ENCODE peak calls at places on chromosomes 13 and 19, in eight cellular contexts. D, Q, Z, A, J, S, C and O are unnamed samples.

GRCh38 chr13:108827637-108828036 is 198.2 kb downstream of the MYO16 start:
- DNase-seq in D (no peak), Q (no peak), Z (no peak), A (no peak), J (no peak), S (no peak), C (no peak), O (no peak)

GRCh38 chr19:41376241-41376997 is at the start of gene TMEM91:
- DNase-seq in D (no peak), Q (no peak), Z (peak), A (no peak), J (no peak), S (no peak), C (no peak), O (no peak)

GRCh38 chr19:15300533-15301194 is 31.7 kb downstream of the BRD4 start:
- DNase-seq in D (no peak), Q (peak), Z (no peak), A (no peak), J (no peak), S (no peak), C (no peak), O (no peak)

GRCh38 chr13:111456452-111457230 is 136.2 kb downstream of the TEX29 start:
- DNase-seq in D (no peak), Q (no peak), Z (no peak), A (no peak), J (no peak), S (no peak), C (no peak), O (no peak)

GRCh38 chr19:41457241-41457640 is 14.3 kb downstream of the ERICH4 start:
- DNase-seq in D (no peak), Q (no peak), Z (no peak), A (no peak), J (no peak), S (no peak), C (no peak), O (no peak)

GRCh38 chr19:3304871-3305423 is 61.4 kb upstream of the NFIC start:
- DNase-seq in D (no peak), Q (peak), Z (peak), A (no peak), J (peak), S (peak), C (peak), O (no peak)

GRCh38 chr13:76937416-76937815 is 10.9 kb upstream of the ACOD1 start:
- DNase-seq in D (peak), Q (peak), Z (peak), A (peak), J (no peak), S (peak), C (no peak), O (peak)

GRCh38 chr19:18775586-18776287 is 15.4 kb downstream of the COMP start:
- DNase-seq in D (no peak), Q (peak), Z (peak), A (no peak), J (no peak), S (peak), C (no peak), O (peak)

GRCh38 chr13:29654807-29655547 is 59.5 kb upstream of the SLC7A1 start:
- DNase-seq in D (no peak), Q (peak), Z (no peak), A (peak), J (no peak), S (peak), C (no peak), O (no peak)

GRCh38 chr13:24654741-24655140 is 25.5 kb upstream of the ATP12A start:
- DNase-seq in D (no peak), Q (peak), Z (no peak), A (no peak), J (no peak), S (no peak), C (no peak), O (no peak)

GRCh38 chr13:50421457-50422130 is 406.4 kb downstream of the KCNRG start:
- DNase-seq in D (no peak), Q (no peak), Z (no peak), A (no peak), J (no peak), S (peak), C (no peak), O (no peak)

GRCh38 chr19:38082256-38083118 is 141.5 kb downstream of the DPF1 start:
- DNase-seq in D (no peak), Q (no peak), Z (no peak), A (no peak), J (no peak), S (no peak), C (no peak), O (no peak)

GRCh38 chr13:27022571-27023311 is 148.9 kb downstream of the USP12 start:
- DNase-seq in D (no peak), Q (peak), Z (no peak), A (no peak), J (no peak), S (no peak), C (no peak), O (no peak)

GRCh38 chr13:89721216-89721615 is 1626.3 kb upstream of the MIR17HG start:
- DNase-seq in D (no peak), Q (no peak), Z (no peak), A (no peak), J (no peak), S (no peak), C (no peak), O (no peak)

GRCh38 chr19:6273701-6274601 is 5.8 kb downstream of the MLLT1 start:
- DNase-seq in D (peak), Q (peak), Z (peak), A (no peak), J (peak), S (peak), C (peak), O (peak)

GRCh38 chr13:40640845-40641458 is 25.5 kb downstream of the FOXO1 start:
- DNase-seq in D (no peak), Q (no peak), Z (no peak), A (no peak), J (no peak), S (no peak), C (no peak), O (no peak)

GRCh38 chr13:99983401-99984133 is 2.0 kb downstream of the ZIC2 start:
- DNase-seq in D (no peak), Q (no peak), Z (no peak), A (no peak), J (no peak), S (no peak), C (no peak), O (no peak)

GRCh38 chr19:45862271-45862563 is 730 bp downstream of the SYMPK start:
- DNase-seq in D (no peak), Q (no peak), Z (no peak), A (no peak), J (no peak), S (no peak), C (no peak), O (no peak)

GRCh38 chr19:40229484-40229883 is 3.0 kb upstream of the CCNP start:
- DNase-seq in D (no peak), Q (no peak), Z (no peak), A (no peak), J (no peak), S (peak), C (no peak), O (no peak)

GRCh38 chr13:101453784-101454201 is 1.3 kb downstream of the ITGBL1 start:
- DNase-seq in D (no peak), Q (no peak), Z (no peak), A (no peak), J (no peak), S (no peak), C (peak), O (peak)

GRCh38 chr19:2555422-2556220 is 79.7 kb downstream of the GADD45B start:
- DNase-seq in D (no peak), Q (no peak), Z (no peak), A (no peak), J (no peak), S (no peak), C (no peak), O (no peak)

GRCh38 chr13:35818577-35819165 is 312.5 kb downstream of the DCLK1 start:
- DNase-seq in D (no peak), Q (no peak), Z (peak), A (no peak), J (peak), S (peak), C (no peak), O (no peak)

GRCh38 chr13:93561553-93561952 is 334.9 kb downstream of the GPC6 start:
- DNase-seq in D (no peak), Q (no peak), Z (no peak), A (no peak), J (no peak), S (no peak), C (no peak), O (no peak)

GRCh38 chr19:30448386-30449130 is 76.4 kb downstream of the ZNF536 start:
- DNase-seq in D (no peak), Q (no peak), Z (no peak), A (no peak), J (no peak), S (no peak), C (no peak), O (no peak)

GRCh38 chr19:16381756-16382401 is 57.3 kb downstream of the KLF2 start:
- DNase-seq in D (no peak), Q (peak), Z (no peak), A (no peak), J (no peak), S (peak), C (peak), O (no peak)

GRCh38 chr13:44141725-44142539 is 231.7 kb upstream of the SERP2 start:
- DNase-seq in D (peak), Q (peak), Z (peak), A (peak), J (peak), S (peak), C (peak), O (peak)

GRCh38 chr13:43232866-43233265 is 209.5 kb downstream of the DNAJC15 start:
- DNase-seq in D (peak), Q (peak), Z (no peak), A (peak), J (no peak), S (peak), C (no peak), O (no peak)

GRCh38 chr13:93296584-93296983 is 70.0 kb downstream of the GPC6 start:
- DNase-seq in D (no peak), Q (no peak), Z (no peak), A (no peak), J (no peak), S (no peak), C (no peak), O (no peak)

GRCh38 chr13:38687246-38688229 is 661 bp downstream of the FREM2 start:
- DNase-seq in D (no peak), Q (no peak), Z (peak), A (no peak), J (peak), S (no peak), C (no peak), O (peak)

GRCh38 chr19:48689438-48689837 is 6.3 kb upstream of the FUT2 start:
- DNase-seq in D (no peak), Q (no peak), Z (no peak), A (no peak), J (no peak), S (no peak), C (no peak), O (no peak)

GRCh38 chr19:9323557-9323918 is 441 bp upstream of the ZNF559 start:
- DNase-seq in D (no peak), Q (peak), Z (peak), A (peak), J (peak), S (peak), C (peak), O (no peak)

GRCh38 chr13:36432106-36432544 is at the start of gene CCNA1:
- DNase-seq in D (no peak), Q (no peak), Z (no peak), A (no peak), J (peak), S (no peak), C (peak), O (peak)

GRCh38 chr13:23778879-23779278 is 110.3 kb downstream of the MIPEP start:
- DNase-seq in D (no peak), Q (no peak), Z (no peak), A (no peak), J (no peak), S (peak), C (no peak), O (no peak)

GRCh38 chr19:18833141-18833476 is 1.4 kb downstream of the UPF1 start:
- DNase-seq in D (no peak), Q (no peak), Z (no peak), A (no peak), J (no peak), S (no peak), C (no peak), O (no peak)

GRCh38 chr19:14758816-14759215 is 19.5 kb downstream of the ADGRE2 start:
- DNase-seq in D (no peak), Q (no peak), Z (no peak), A (no peak), J (no peak), S (no peak), C (no peak), O (peak)

GRCh38 chr13:27371932-27372331 is 52.5 kb upstream of the GTF3A start:
- DNase-seq in D (no peak), Q (no peak), Z (no peak), A (no peak), J (no peak), S (no peak), C (no peak), O (no peak)

GRCh38 chr19:12967907-12968306 is 1.5 kb upstream of the DAND5 start:
- DNase-seq in D (no peak), Q (no peak), Z (no peak), A (no peak), J (no peak), S (no peak), C (no peak), O (no peak)

GRCh38 chr13:20161275-20161950 is 561 bp upstream of the GJA3 start:
- DNase-seq in D (no peak), Q (no peak), Z (no peak), A (no peak), J (no peak), S (no peak), C (peak), O (no peak)

GRCh38 chr19:10009269-10009665 is 1.0 kb downstream of the COL5A3 start:
- DNase-seq in D (no peak), Q (peak), Z (peak), A (no peak), J (peak), S (peak), C (peak), O (no peak)